ENCODE peak calls at places on chromosomes 3 and 15, in nine cellular contexts. I, R, A, W, L, Z, D, T and N are unnamed samples.

GRCh38 chr15:95495033-95495541 is 835.4 kb upstream of the NR2F2 start:
- DNase-seq in I (no peak), R (no peak), A (no peak), W (peak), L (no peak), Z (no peak), D (no peak), T (no peak), N (no peak)

GRCh38 chr3:183560607-183561006 is 5.1 kb upstream of the KLHL6 start:
- DNase-seq in I (no peak), R (no peak), A (no peak), W (no peak), L (no peak), Z (peak), D (no peak), T (peak), N (no peak)

GRCh38 chr15:25811481-25811906 is 51.6 kb downstream of the ATP10A start:
- DNase-seq in I (no peak), R (no peak), A (peak), W (no peak), L (no peak), Z (peak), D (no peak), T (peak), N (no peak)

GRCh38 chr15:78682693-78683410 is 41.8 kb upstream of the CHRNB4 start:
- DNase-seq in I (no peak), R (no peak), A (no peak), W (no peak), L (no peak), Z (no peak), D (no peak), T (no peak), N (no peak)

GRCh38 chr15:100788080-100788730 is 91.4 kb upstream of the ALDH1A3 start:
- DNase-seq in I (no peak), R (no peak), A (no peak), W (no peak), L (no peak), Z (no peak), D (no peak), T (no peak), N (no peak)

GRCh38 chr3:43190682-43191081 is 84.8 kb upstream of the POMGNT2 start:
- DNase-seq in I (peak), R (no peak), A (no peak), W (no peak), L (no peak), Z (no peak), D (no peak), T (no peak), N (no peak)

GRCh38 chr3:127488740-127489139 is 101.8 kb downstream of the TPRA1 start:
- DNase-seq in I (no peak), R (no peak), A (no peak), W (no peak), L (no peak), Z (no peak), D (no peak), T (peak), N (no peak)

GRCh38 chr15:24772709-24773373 is 97.3 kb downstream of the NPAP1 start:
- DNase-seq in I (peak), R (peak), A (peak), W (no peak), L (peak), Z (no peak), D (peak), T (peak), N (no peak)

GRCh38 chr3:30305021-30305420 is 301.4 kb upstream of the TGFBR2 start:
- DNase-seq in I (no peak), R (no peak), A (no peak), W (no peak), L (no peak), Z (no peak), D (no peak), T (no peak), N (no peak)

GRCh38 chr3:31596176-31596575 is 63.5 kb downstream of the STT3B start:
- DNase-seq in I (no peak), R (no peak), A (no peak), W (no peak), L (no peak), Z (no peak), D (no peak), T (no peak), N (no peak)

GRCh38 chr3:167866321-167866720 is 130.8 kb downstream of the SERPINI1 start:
- DNase-seq in I (no peak), R (no peak), A (no peak), W (no peak), L (no peak), Z (no peak), D (no peak), T (no peak), N (no peak)

GRCh38 chr3:149618151-149619123 is 39.4 kb downstream of the WWTR1 start:
- DNase-seq in I (no peak), R (no peak), A (no peak), W (peak), L (peak), Z (no peak), D (no peak), T (no peak), N (no peak)